ENCODE peak calls at places on chromosomes 2 and 18, in five cellular contexts. C is WERI-Rb-1, Z is chondrocyte, Y is heart left ventricle, O is nephron progenitor cell. N is an unnamed sample.
A peak's percentile ranks its signal among the peaks of the same experiment; 100 is the strongest.

GRCh38 chr2:62181836-62182235 is 14.1 kb upstream of the B3GNT2 start:
- DNase-seq in C (no peak), O (no peak), Y (no peak), Z (no peak), N (no peak)

GRCh38 chr2:43266692-43267091 is 40.3 kb upstream of the ZFP36L2 start:
- DNase-seq in C (no peak), O (no peak), Z (no peak), Y (peak; percentile 74), N (peak; percentile 54)

GRCh38 chr18:36580266-36580665 is 248.5 kb downstream of the TPGS2 start:
- DNase-seq in Y (peak; percentile 41), C (no peak), Z (no peak), O (no peak), N (peak; percentile 56)

GRCh38 chr2:240500561-240501423 is 57.0 kb downstream of the ANKMY1 start:
- DNase-seq in Y (no peak), C (no peak), Z (no peak), O (no peak), N (no peak)

GRCh38 chr18:9333441-9334350 is 877 bp upstream of the TWSG1 start:
- DNase-seq in Y (peak; percentile 32), O (peak; percentile 4), Z (no peak), C (no peak), N (peak; percentile 42)

GRCh38 chr18:37322497-37323035 is 243.0 kb downstream of the CELF4 start:
- DNase-seq in Z (no peak), Y (peak; percentile 54), C (peak; percentile 56), O (peak; percentile 58), N (peak; percentile 64)

GRCh38 chr2:100766806-100767205 is 53.1 kb upstream of the NPAS2 start:
- DNase-seq in Y (no peak), Z (no peak), C (no peak), O (no peak), N (no peak)

GRCh38 chr2:238841542-238842181 is 6.2 kb upstream of the TWIST2 start:
- DNase-seq in O (no peak), C (no peak), Y (no peak), Z (no peak), N (no peak)

GRCh38 chr2:176188218-176188968 is at the start of gene HOXD1:
- DNase-seq in Y (no peak), C (no peak), Z (no peak), O (peak; percentile 82), N (peak; percentile 67)

GRCh38 chr2:121309801-121310200 is 24.8 kb upstream of the TFCP2L1 start:
- DNase-seq in Z (no peak), O (no peak), C (no peak), Y (no peak), N (no peak)

GRCh38 chr2:102743259-102743658 is 18.6 kb upstream of the TMEM182 start:
- DNase-seq in Z (no peak), O (no peak), Y (no peak), C (no peak), N (no peak)

GRCh38 chr2:176125215-176126054 is 2.9 kb downstream of the HOXD9 start:
- DNase-seq in C (no peak), Y (no peak), O (no peak), Z (no peak), N (no peak)

GRCh38 chr2:111050701-111051376 is 69.9 kb upstream of the BCL2L11 start:
- DNase-seq in Z (no peak), O (no peak), C (no peak), Y (no peak), N (no peak)

GRCh38 chr2:120434487-120434886 is 88.6 kb downstream of the INHBB start:
- DNase-seq in C (no peak), Z (peak; percentile 75), O (no peak), Y (no peak), N (peak; percentile 7)

GRCh38 chr2:23563673-23564617 is 179.0 kb downstream of the KLHL29 start:
- DNase-seq in Y (peak; percentile 79), C (no peak), Z (no peak), O (peak; percentile 30), N (no peak)

GRCh38 chr2:86297382-86298147 is 39.9 kb downstream of the REEP1 start:
- DNase-seq in Z (no peak), Y (no peak), C (peak; percentile 42), O (no peak), N (no peak)

GRCh38 chr18:22098563-22098989 is 70.8 kb upstream of the GATA6 start:
- DNase-seq in Z (no peak), Y (no peak), O (no peak), C (no peak), N (no peak)

GRCh38 chr2:177273456-177273855 is 8.9 kb upstream of the NFE2L2 start:
- DNase-seq in O (no peak), Y (no peak), C (no peak), Z (no peak), N (no peak)

GRCh38 chr18:49238433-49239042 is 221.9 kb downstream of the DYM start:
- DNase-seq in C (peak; percentile 23), O (peak; percentile 29), Y (no peak), Z (no peak), N (no peak)

GRCh38 chr2:46615555-46616487 is 136.5 kb downstream of the TMEM247 start:
- DNase-seq in Y (no peak), O (no peak), C (no peak), Z (no peak), N (no peak)

GRCh38 chr18:47929681-47930085 is 776 bp downstream of the SMAD2 start:
- DNase-seq in Y (no peak), C (no peak), O (no peak), Z (no peak), N (no peak)

GRCh38 chr18:23526516-23527063 is 23.3 kb downstream of the RMC1 start:
- DNase-seq in Z (no peak), O (no peak), Y (no peak), C (no peak), N (no peak)

GRCh38 chr2:151261240-151261976 is at the start of gene RBM43:
- DNase-seq in Y (peak; percentile 92), C (peak; percentile 68), O (peak; percentile 70), Z (no peak), N (peak; percentile 90)
- TF ChIP-seq CTCF in Y (no peak), C (peak; percentile 0), O (no peak), Z (peak; percentile 50), N (no peak)

DNA sequence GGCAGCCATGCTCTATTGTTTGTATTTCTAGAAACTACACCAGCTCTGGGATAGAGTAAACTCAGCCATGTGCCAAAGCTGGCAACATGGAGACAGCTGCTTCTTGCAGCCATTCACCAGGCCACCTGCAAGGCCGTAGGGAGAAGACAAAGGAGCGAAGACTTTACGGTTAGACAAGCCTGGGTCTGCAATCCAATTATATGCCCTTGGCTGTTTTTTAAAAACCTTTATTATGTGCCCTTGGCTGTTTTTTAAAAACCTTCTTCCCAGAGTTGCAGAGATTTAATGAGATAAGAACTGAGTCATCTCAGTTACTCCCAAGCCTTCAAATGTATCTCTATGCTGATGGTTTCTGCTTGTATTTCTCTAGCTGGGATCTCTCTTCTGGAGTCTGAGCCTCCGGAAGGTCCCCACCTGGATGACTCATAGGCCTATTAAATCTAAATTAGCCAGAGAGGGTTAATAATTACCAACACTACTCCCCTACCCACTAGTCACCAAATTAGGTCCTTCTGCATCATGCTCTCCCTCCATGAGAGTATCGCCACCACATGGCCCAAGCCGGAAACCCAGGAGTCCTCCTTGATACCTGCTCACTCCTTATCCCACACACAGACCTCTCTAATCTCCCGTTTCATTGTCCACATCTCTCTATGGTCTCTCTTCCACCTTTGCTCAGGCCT is 17.5 kb upstream of the DPP4 start:
- DNase-seq in Y (no peak), O (no peak), C (peak; percentile 55), Z (no peak), N (no peak)
- TF ChIP-seq CTCF in Y (no peak), O (no peak), C (peak; percentile 46), Z (no peak), N (no peak)

GRCh38 chr2:168310580-168310979 is 63.2 kb upstream of the STK39 start:
- DNase-seq in C (no peak), O (no peak), Y (no peak), Z (no peak), N (no peak)

GRCh38 chr2:168311265-168311925 is 64.0 kb upstream of the STK39 start:
- DNase-seq in Z (no peak), C (peak; percentile 46), O (peak; percentile 8), Y (no peak), N (no peak)

GRCh38 chr2:168315331-168316072 is 68.1 kb upstream of the STK39 start:
- DNase-seq in Z (no peak), C (no peak), Y (no peak), O (no peak), N (no peak)

GRCh38 chr2:168314236-168314635 is 66.8 kb upstream of the STK39 start:
- DNase-seq in Y (no peak), Z (no peak), O (no peak), C (no peak), N (no peak)

DNA sequence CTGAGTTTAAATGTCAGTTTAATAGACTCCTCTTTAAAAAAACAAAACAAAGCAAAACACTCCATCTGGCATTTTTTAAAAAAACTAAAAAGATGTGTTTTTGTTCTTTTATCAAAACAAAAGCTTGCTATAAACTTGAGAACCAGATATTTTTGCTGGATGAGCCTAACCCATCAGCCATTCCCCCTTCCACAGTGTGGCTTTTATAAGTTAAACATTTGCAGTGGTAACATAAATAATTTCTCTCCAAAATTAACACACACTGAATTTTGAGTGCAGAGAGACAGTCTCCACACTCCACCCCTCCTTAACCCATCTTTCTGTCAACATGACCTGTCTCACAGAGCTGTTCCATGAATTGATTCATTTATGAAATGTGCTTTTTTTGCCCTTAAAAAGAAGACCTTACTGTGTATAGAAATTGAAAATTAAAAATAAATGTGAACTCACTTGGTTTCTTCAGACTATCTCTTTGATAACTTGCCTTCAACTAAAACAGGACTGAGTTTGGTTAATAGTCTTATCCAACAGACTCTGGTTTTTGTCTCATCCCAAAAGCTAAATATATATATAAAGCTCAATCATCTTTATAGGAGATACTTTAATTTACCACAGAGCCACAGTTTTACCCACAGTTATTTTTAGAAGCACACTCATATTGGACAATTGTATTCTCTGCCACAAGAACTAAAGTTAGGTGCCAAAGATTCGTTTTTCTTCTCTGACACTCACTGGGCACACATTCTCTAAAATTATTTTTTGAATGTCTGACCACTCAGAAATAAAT is 64.8 kb upstream of the STK39 start:
- DNase-seq in Y (no peak), Z (no peak), C (no peak), O (no peak), N (no peak)
- TF ChIP-seq CTCF in Y (no peak), Z (peak; percentile 1), C (no peak), O (no peak), N (no peak)

GRCh38 chr18:72041313-72042032 is 502.7 kb downstream of the CBLN2 start:
- DNase-seq in Y (no peak), Z (no peak), O (no peak), C (no peak), N (no peak)
- TF ChIP-seq CTCF in Y (no peak), Z (peak; percentile 13), O (no peak), C (no peak), N (no peak)

GRCh38 chr2:17593445-17593840 is 52.9 kb downstream of the VSNL1 start:
- DNase-seq in Z (no peak), O (no peak), Y (no peak), C (no peak), N (no peak)
- TF ChIP-seq CTCF in Z (no peak), O (no peak), Y (no peak), C (no peak), N (no peak)

GRCh38 chr18:7877609-7878008 is 310.5 kb downstream of the PTPRM start:
- DNase-seq in Z (no peak), Y (no peak), O (no peak), C (no peak), N (no peak)
- TF ChIP-seq CTCF in Z (peak; percentile 30), Y (no peak), O (no peak), C (no peak), N (no peak)

GRCh38 chr2:148586528-148587128 is 57.9 kb upstream of the EPC2 start:
- DNase-seq in Y (no peak), C (no peak), O (no peak), Z (no peak), N (no peak)
- TF ChIP-seq CTCF in Y (no peak), C (no peak), O (no peak), Z (no peak), N (no peak)

N was measured in testis.